ENCODE peak calls at places on chromosomes 2 and 18, in seven cellular contexts. One of them, this sample, is unnamed.
A peak's percentile ranks its signal among the peaks of the same experiment; 100 is the strongest.

GRCh38 chr2:181404472-181404871 is 52.7 kb upstream of the ITGA4 start:
- DNase-seq in mammary epithelial cell: no peak
- DNase-seq in glutamatergic neuron: no peak
- DNase-seq in progenitor cell of endocrine pancreas: no peak
- DNase-seq in tibial nerve: no peak
- DNase-seq in PC-3: no peak
- DNase-seq in fibroblast of lung: no peak
- DNase-seq in this sample: no peak

GRCh38 chr2:239874636-239875356 is 150.3 kb downstream of the NDUFA10 start:
- DNase-seq in mammary epithelial cell: no peak
- DNase-seq in glutamatergic neuron: no peak
- DNase-seq in progenitor cell of endocrine pancreas: no peak
- DNase-seq in tibial nerve: no peak
- DNase-seq in PC-3: no peak
- DNase-seq in fibroblast of lung: no peak
- DNase-seq in this sample: no peak

GRCh38 chr2:212424090-212424489 is 114.5 kb downstream of the ERBB4 start:
- DNase-seq in mammary epithelial cell: peak; percentile 29
- DNase-seq in glutamatergic neuron: no peak
- DNase-seq in progenitor cell of endocrine pancreas: no peak
- DNase-seq in tibial nerve: no peak
- DNase-seq in PC-3: peak; percentile 58
- DNase-seq in fibroblast of lung: no peak
- DNase-seq in this sample: no peak

GRCh38 chr2:178912416-178913056 is 105.3 kb upstream of the TTN start:
- DNase-seq in mammary epithelial cell: peak; percentile 65
- DNase-seq in glutamatergic neuron: no peak
- DNase-seq in progenitor cell of endocrine pancreas: no peak
- DNase-seq in tibial nerve: no peak
- DNase-seq in PC-3: peak; percentile 68
- DNase-seq in fibroblast of lung: peak; percentile 59
- DNase-seq in this sample: no peak

GRCh38 chr2:15636972-15637785 is 45.5 kb downstream of the DDX1 start:
- DNase-seq in mammary epithelial cell: peak; percentile 40
- DNase-seq in glutamatergic neuron: peak; percentile 77
- DNase-seq in progenitor cell of endocrine pancreas: peak; percentile 48
- DNase-seq in tibial nerve: peak; percentile 61
- DNase-seq in PC-3: peak; percentile 58
- DNase-seq in fibroblast of lung: peak; percentile 74
- DNase-seq in this sample: peak; percentile 66

GRCh38 chr2:141728886-141729285 is 401.9 kb downstream of the LRP1B start:
- DNase-seq in mammary epithelial cell: no peak
- DNase-seq in glutamatergic neuron: peak; percentile 51
- DNase-seq in progenitor cell of endocrine pancreas: no peak
- DNase-seq in tibial nerve: no peak
- DNase-seq in PC-3: no peak
- DNase-seq in fibroblast of lung: no peak
- DNase-seq in this sample: no peak

GRCh38 chr18:41872206-41872605 is 82.8 kb upstream of the PIK3C3 start:
- DNase-seq in mammary epithelial cell: no peak
- DNase-seq in glutamatergic neuron: no peak
- DNase-seq in progenitor cell of endocrine pancreas: no peak
- DNase-seq in tibial nerve: no peak
- DNase-seq in PC-3: peak; percentile 24
- DNase-seq in fibroblast of lung: no peak
- DNase-seq in this sample: no peak

GRCh38 chr2:241417626-241418025 is 61.5 kb downstream of the FARP2 start:
- DNase-seq in mammary epithelial cell: no peak
- DNase-seq in glutamatergic neuron: no peak
- DNase-seq in progenitor cell of endocrine pancreas: no peak
- DNase-seq in tibial nerve: no peak
- DNase-seq in PC-3: no peak
- DNase-seq in fibroblast of lung: no peak
- DNase-seq in this sample: no peak

GRCh38 chr18:23231340-23232021 is 96.2 kb downstream of the CABLES1 start:
- DNase-seq in mammary epithelial cell: peak; percentile 12
- DNase-seq in glutamatergic neuron: no peak
- DNase-seq in progenitor cell of endocrine pancreas: no peak
- DNase-seq in tibial nerve: peak; percentile 47
- DNase-seq in PC-3: peak; percentile 92
- DNase-seq in fibroblast of lung: peak; percentile 94
- DNase-seq in this sample: no peak

GRCh38 chr2:39483530-39483929 is 46.4 kb upstream of the MAP4K3 start:
- DNase-seq in mammary epithelial cell: no peak
- DNase-seq in glutamatergic neuron: no peak
- DNase-seq in progenitor cell of endocrine pancreas: no peak
- DNase-seq in tibial nerve: no peak
- DNase-seq in PC-3: no peak
- DNase-seq in fibroblast of lung: no peak
- DNase-seq in this sample: no peak

GRCh38 chr2:236157366-236157765 is 10.8 kb downstream of the GBX2 start:
- DNase-seq in mammary epithelial cell: no peak
- DNase-seq in glutamatergic neuron: no peak
- DNase-seq in progenitor cell of endocrine pancreas: no peak
- DNase-seq in tibial nerve: no peak
- DNase-seq in PC-3: no peak
- DNase-seq in fibroblast of lung: no peak
- DNase-seq in this sample: no peak

GRCh38 chr2:27322301-27322765 is 564 bp downstream of the MPV17 start:
- DNase-seq in mammary epithelial cell: no peak
- DNase-seq in glutamatergic neuron: no peak
- DNase-seq in progenitor cell of endocrine pancreas: no peak
- DNase-seq in tibial nerve: no peak
- DNase-seq in PC-3: peak; percentile 4
- DNase-seq in fibroblast of lung: no peak
- DNase-seq in this sample: no peak

GRCh38 chr18:36780748-36781147 is 48.1 kb downstream of the TPGS2 start:
- DNase-seq in mammary epithelial cell: no peak
- DNase-seq in glutamatergic neuron: no peak
- DNase-seq in progenitor cell of endocrine pancreas: no peak
- DNase-seq in tibial nerve: no peak
- DNase-seq in PC-3: no peak
- DNase-seq in fibroblast of lung: peak; percentile 18
- DNase-seq in this sample: no peak

GRCh38 chr2:177282101-177282573 is 17.6 kb upstream of the NFE2L2 start:
- DNase-seq in mammary epithelial cell: no peak
- DNase-seq in glutamatergic neuron: no peak
- DNase-seq in progenitor cell of endocrine pancreas: no peak
- DNase-seq in tibial nerve: no peak
- DNase-seq in PC-3: no peak
- DNase-seq in fibroblast of lung: no peak
- DNase-seq in this sample: no peak

GRCh38 chr2:23637011-23637778 is 252.2 kb downstream of the KLHL29 start:
- DNase-seq in mammary epithelial cell: no peak
- DNase-seq in glutamatergic neuron: peak; percentile 46
- DNase-seq in progenitor cell of endocrine pancreas: no peak
- DNase-seq in tibial nerve: no peak
- DNase-seq in PC-3: no peak
- DNase-seq in fibroblast of lung: peak; percentile 54
- DNase-seq in this sample: peak; percentile 23

GRCh38 chr2:26401739-26402541 is at the start of gene DRC1:
- DNase-seq in mammary epithelial cell: peak; percentile 70
- DNase-seq in glutamatergic neuron: peak; percentile 97
- DNase-seq in progenitor cell of endocrine pancreas: peak; percentile 78
- DNase-seq in tibial nerve: no peak
- DNase-seq in PC-3: no peak
- DNase-seq in fibroblast of lung: peak; percentile 67
- DNase-seq in this sample: peak; percentile 95

GRCh38 chr18:68147728-68148127 is 567.2 kb downstream of the TMX3 start:
- DNase-seq in mammary epithelial cell: no peak
- DNase-seq in glutamatergic neuron: no peak
- DNase-seq in progenitor cell of endocrine pancreas: no peak
- DNase-seq in tibial nerve: no peak
- DNase-seq in PC-3: no peak
- DNase-seq in fibroblast of lung: peak; percentile 20
- DNase-seq in this sample: no peak

GRCh38 chr2:18927525-18928232 is 338.3 kb upstream of the NT5C1B start:
- DNase-seq in mammary epithelial cell: no peak
- DNase-seq in glutamatergic neuron: no peak
- DNase-seq in progenitor cell of endocrine pancreas: no peak
- DNase-seq in tibial nerve: no peak
- DNase-seq in PC-3: no peak
- DNase-seq in fibroblast of lung: no peak
- DNase-seq in this sample: no peak

GRCh38 chr2:46716806-46717732 is 198.5 kb downstream of the MCFD2 start:
- DNase-seq in mammary epithelial cell: no peak
- DNase-seq in glutamatergic neuron: no peak
- DNase-seq in progenitor cell of endocrine pancreas: no peak
- DNase-seq in tibial nerve: no peak
- DNase-seq in PC-3: no peak
- DNase-seq in fibroblast of lung: peak; percentile 52
- DNase-seq in this sample: no peak

GRCh38 chr2:46719499-46719898 is 196.1 kb downstream of the MCFD2 start:
- DNase-seq in mammary epithelial cell: peak; percentile 20
- DNase-seq in glutamatergic neuron: no peak
- DNase-seq in progenitor cell of endocrine pancreas: no peak
- DNase-seq in tibial nerve: no peak
- DNase-seq in PC-3: peak; percentile 31
- DNase-seq in fibroblast of lung: peak; percentile 78
- DNase-seq in this sample: no peak

GRCh38 chr2:46715541-46715940 is 200.1 kb downstream of the MCFD2 start:
- DNase-seq in mammary epithelial cell: no peak
- DNase-seq in glutamatergic neuron: no peak
- DNase-seq in progenitor cell of endocrine pancreas: no peak
- DNase-seq in tibial nerve: no peak
- DNase-seq in PC-3: no peak
- DNase-seq in fibroblast of lung: no peak
- DNase-seq in this sample: no peak

GRCh38 chr2:46718797-46719196 is 196.8 kb downstream of the MCFD2 start:
- DNase-seq in mammary epithelial cell: no peak
- DNase-seq in glutamatergic neuron: no peak
- DNase-seq in progenitor cell of endocrine pancreas: no peak
- DNase-seq in tibial nerve: no peak
- DNase-seq in PC-3: peak; percentile 61
- DNase-seq in fibroblast of lung: no peak
- DNase-seq in this sample: no peak

GRCh38 chr2:46717733-46718121 is 197.9 kb downstream of the MCFD2 start:
- DNase-seq in mammary epithelial cell: no peak
- DNase-seq in glutamatergic neuron: no peak
- DNase-seq in progenitor cell of endocrine pancreas: no peak
- DNase-seq in tibial nerve: no peak
- DNase-seq in PC-3: no peak
- DNase-seq in fibroblast of lung: no peak
- DNase-seq in this sample: no peak
- TF ChIP-seq CTCF in mammary epithelial cell: no peak
- TF ChIP-seq CTCF in glutamatergic neuron: no peak
- TF ChIP-seq CTCF in progenitor cell of endocrine pancreas: no peak
- TF ChIP-seq CTCF in tibial nerve: no peak
- TF ChIP-seq CTCF in PC-3: no peak
- TF ChIP-seq CTCF in fibroblast of lung: no peak
- TF ChIP-seq CTCF in this sample: no peak

DNA sequence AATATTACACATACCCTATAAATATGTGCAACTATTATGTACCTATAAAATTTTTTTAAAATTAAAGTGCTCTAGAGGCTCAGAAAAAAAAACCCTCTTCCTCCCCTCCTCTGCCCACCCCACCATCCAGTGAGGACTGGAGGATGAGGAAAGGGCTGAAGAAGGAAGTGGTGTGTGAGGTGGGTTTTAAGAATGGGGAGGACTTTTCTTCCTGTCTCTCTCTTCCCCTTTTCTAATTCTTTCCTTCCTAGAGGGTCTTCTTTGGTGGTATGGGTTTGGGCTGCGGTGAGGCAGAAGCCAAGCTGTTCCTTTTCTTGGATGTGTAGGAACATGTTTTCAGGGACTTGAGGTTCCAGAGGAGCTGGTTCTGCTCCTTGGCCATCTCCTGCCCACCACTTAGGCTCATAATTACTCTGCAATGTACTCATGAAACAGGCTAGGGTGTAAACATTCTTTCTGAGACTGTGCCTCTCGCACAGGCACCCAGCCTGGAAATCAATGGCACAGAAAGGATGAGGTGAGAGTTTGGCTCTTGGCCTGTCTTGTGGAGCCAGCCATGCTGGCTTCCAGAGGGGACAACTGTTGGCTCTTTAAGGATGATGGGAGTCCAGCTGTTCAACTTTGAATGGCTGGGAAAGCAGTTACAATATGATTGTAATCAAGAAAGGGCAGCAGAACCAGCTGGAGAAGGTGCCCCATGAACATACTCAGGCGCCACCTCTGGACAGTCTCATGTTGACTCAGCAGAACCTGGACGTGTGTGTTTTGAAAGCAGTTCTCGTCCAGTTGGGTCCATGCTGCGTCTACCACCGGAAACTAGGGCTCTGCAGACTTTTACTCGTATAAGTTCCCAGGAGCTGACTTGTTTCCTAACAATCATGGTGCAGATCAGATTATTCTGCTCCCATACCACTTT is 38.3 kb downstream of the IL1RL2 start:
- DNase-seq in mammary epithelial cell: peak; percentile 31
- DNase-seq in glutamatergic neuron: no peak
- DNase-seq in progenitor cell of endocrine pancreas: no peak
- DNase-seq in tibial nerve: no peak
- DNase-seq in PC-3: no peak
- DNase-seq in fibroblast of lung: no peak
- DNase-seq in this sample: no peak
- TF ChIP-seq CTCF in mammary epithelial cell: no peak
- TF ChIP-seq CTCF in glutamatergic neuron: no peak
- TF ChIP-seq CTCF in progenitor cell of endocrine pancreas: no peak
- TF ChIP-seq CTCF in tibial nerve: no peak
- TF ChIP-seq CTCF in PC-3: peak; percentile 14
- TF ChIP-seq CTCF in fibroblast of lung: no peak
- TF ChIP-seq CTCF in this sample: no peak

DNA sequence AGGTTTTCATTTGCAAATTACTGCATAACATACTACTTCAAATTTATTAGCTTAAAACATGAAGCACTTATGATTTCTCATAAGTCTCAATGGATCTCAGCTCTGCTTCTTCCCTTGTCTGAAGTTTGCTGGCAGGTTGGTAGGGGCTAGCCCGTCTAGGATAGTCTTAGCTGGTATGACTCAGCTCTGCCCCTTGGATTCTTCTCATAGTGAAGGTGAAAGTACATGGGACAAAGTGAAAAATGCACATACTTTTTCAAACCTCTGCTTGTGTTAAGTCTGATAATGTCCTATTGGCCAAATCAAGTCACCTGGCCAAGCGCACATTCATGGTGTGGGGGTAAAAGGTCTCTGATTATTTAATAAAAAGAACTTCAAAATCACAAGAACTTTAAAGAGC is 184.8 kb upstream of the VWC2L start:
- DNase-seq in mammary epithelial cell: no peak
- DNase-seq in glutamatergic neuron: no peak
- DNase-seq in progenitor cell of endocrine pancreas: no peak
- DNase-seq in tibial nerve: no peak
- DNase-seq in PC-3: peak; percentile 4
- DNase-seq in fibroblast of lung: no peak
- DNase-seq in this sample: no peak
- TF ChIP-seq CTCF in mammary epithelial cell: no peak
- TF ChIP-seq CTCF in glutamatergic neuron: no peak
- TF ChIP-seq CTCF in progenitor cell of endocrine pancreas: no peak
- TF ChIP-seq CTCF in tibial nerve: no peak
- TF ChIP-seq CTCF in PC-3: no peak
- TF ChIP-seq CTCF in fibroblast of lung: no peak
- TF ChIP-seq CTCF in this sample: no peak

DNA sequence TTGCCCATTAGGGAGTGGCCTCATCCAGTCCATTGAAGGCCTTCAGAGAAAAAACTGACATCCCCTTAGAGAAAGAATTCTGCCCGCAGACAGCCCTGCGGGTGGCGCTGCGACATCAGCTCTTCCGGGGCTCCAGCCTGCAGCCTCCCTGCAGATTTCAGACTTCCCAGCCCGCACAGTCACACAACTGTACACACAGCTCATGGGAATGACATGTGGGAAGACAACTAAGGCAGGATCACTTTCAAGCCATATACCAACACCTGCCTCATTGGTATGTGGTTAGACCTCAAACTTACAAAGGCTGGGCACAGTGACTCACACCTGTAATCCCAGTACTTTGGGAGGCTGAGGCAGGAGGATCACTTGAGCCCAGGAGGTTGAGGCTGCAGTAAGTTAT is 24.8 kb upstream of the TUBB6 start:
- DNase-seq in mammary epithelial cell: peak; percentile 84
- DNase-seq in glutamatergic neuron: no peak
- DNase-seq in progenitor cell of endocrine pancreas: no peak
- DNase-seq in tibial nerve: no peak
- DNase-seq in PC-3: peak; percentile 86
- DNase-seq in fibroblast of lung: peak; percentile 34
- DNase-seq in this sample: peak; percentile 53
- TF ChIP-seq CTCF in mammary epithelial cell: peak; percentile 20
- TF ChIP-seq CTCF in glutamatergic neuron: no peak
- TF ChIP-seq CTCF in progenitor cell of endocrine pancreas: peak; percentile 28
- TF ChIP-seq CTCF in tibial nerve: no peak
- TF ChIP-seq CTCF in PC-3: peak; percentile 70
- TF ChIP-seq CTCF in fibroblast of lung: no peak
- TF ChIP-seq CTCF in this sample: peak; percentile 36

This sample was measured in endothelial cell.